ENCODE peak calls at places on chromosomes 5 and 9, in ten cellular contexts. One of them, this sample, is unnamed.

GRCh38 chr5:80192507-80193241 is 63.2 kb downstream of the SERINC5 start:
- DNase-seq in Karpas-422: no peak
- DNase-seq in PC-3: no peak
- DNase-seq in neural progenitor cell: peak
- DNase-seq in lower leg skin: no peak
- DNase-seq in ovary: peak
- DNase-seq in tibial artery: no peak
- DNase-seq in astrocyte of the spinal cord: no peak
- DNase-seq in GM06990: no peak
- DNase-seq in fibroblast of lung: no peak
- DNase-seq in this sample: no peak

GRCh38 chr9:80175286-80175906 is 603.6 kb downstream of the TLE4 start:
- DNase-seq in astrocyte of the spinal cord: peak
- DNase-seq in tibial artery: no peak
- DNase-seq in neural progenitor cell: peak
- DNase-seq in fibroblast of lung: peak
- DNase-seq in Karpas-422: peak
- DNase-seq in GM06990: no peak
- DNase-seq in lower leg skin: no peak
- DNase-seq in ovary: no peak
- DNase-seq in PC-3: peak
- DNase-seq in this sample: no peak

GRCh38 chr9:70044450-70045307 is 1.0 kb downstream of the MAMDC2 start:
- DNase-seq in lower leg skin: no peak
- DNase-seq in neural progenitor cell: peak
- DNase-seq in ovary: peak
- DNase-seq in GM06990: no peak
- DNase-seq in fibroblast of lung: peak
- DNase-seq in tibial artery: no peak
- DNase-seq in Karpas-422: no peak
- DNase-seq in PC-3: no peak
- DNase-seq in astrocyte of the spinal cord: peak
- DNase-seq in this sample: peak

GRCh38 chr5:33997331-33997983 is 10.4 kb downstream of the AMACR start:
- DNase-seq in tibial artery: peak
- DNase-seq in PC-3: peak
- DNase-seq in ovary: peak
- DNase-seq in neural progenitor cell: peak
- DNase-seq in Karpas-422: peak
- DNase-seq in fibroblast of lung: peak
- DNase-seq in lower leg skin: peak
- DNase-seq in astrocyte of the spinal cord: peak
- DNase-seq in GM06990: no peak
- DNase-seq in this sample: peak

GRCh38 chr5:80275347-80275746 is 19.5 kb upstream of the SERINC5 start:
- DNase-seq in GM06990: no peak
- DNase-seq in astrocyte of the spinal cord: peak
- DNase-seq in Karpas-422: peak
- DNase-seq in neural progenitor cell: peak
- DNase-seq in lower leg skin: no peak
- DNase-seq in tibial artery: no peak
- DNase-seq in ovary: no peak
- DNase-seq in PC-3: peak
- DNase-seq in fibroblast of lung: peak
- DNase-seq in this sample: no peak

GRCh38 chr9:16267336-16268036 is 603.0 kb downstream of the BNC2 start:
- DNase-seq in fibroblast of lung: peak
- DNase-seq in lower leg skin: no peak
- DNase-seq in tibial artery: no peak
- DNase-seq in ovary: no peak
- DNase-seq in GM06990: no peak
- DNase-seq in neural progenitor cell: no peak
- DNase-seq in PC-3: peak
- DNase-seq in Karpas-422: no peak
- DNase-seq in astrocyte of the spinal cord: peak
- DNase-seq in this sample: no peak

GRCh38 chr9:113654605-113655193 is 191.2 kb downstream of the RGS3 start:
- DNase-seq in GM06990: no peak
- DNase-seq in Karpas-422: no peak
- DNase-seq in lower leg skin: no peak
- DNase-seq in PC-3: no peak
- DNase-seq in fibroblast of lung: peak
- DNase-seq in ovary: peak
- DNase-seq in astrocyte of the spinal cord: no peak
- DNase-seq in neural progenitor cell: no peak
- DNase-seq in tibial artery: no peak
- DNase-seq in this sample: peak

GRCh38 chr5:52787600-52788504 is at the start of the genes ITGA1 and PELO:
- DNase-seq in PC-3: peak
- DNase-seq in astrocyte of the spinal cord: peak
- DNase-seq in Karpas-422: no peak
- DNase-seq in fibroblast of lung: peak
- DNase-seq in lower leg skin: peak
- DNase-seq in ovary: peak
- DNase-seq in GM06990: peak
- DNase-seq in neural progenitor cell: peak
- DNase-seq in tibial artery: peak
- DNase-seq in this sample: peak

GRCh38 chr5:136174021-136174659 is 18.8 kb downstream of the SMIM32 start:
- DNase-seq in PC-3: peak
- DNase-seq in tibial artery: no peak
- DNase-seq in GM06990: peak
- DNase-seq in fibroblast of lung: peak
- DNase-seq in Karpas-422: peak
- DNase-seq in astrocyte of the spinal cord: peak
- DNase-seq in lower leg skin: no peak
- DNase-seq in ovary: no peak
- DNase-seq in neural progenitor cell: peak
- DNase-seq in this sample: no peak

GRCh38 chr5:151683936-151684586 is 2.7 kb downstream of the SPARC start:
- DNase-seq in Karpas-422: no peak
- DNase-seq in fibroblast of lung: peak
- DNase-seq in neural progenitor cell: no peak
- DNase-seq in ovary: no peak
- DNase-seq in PC-3: no peak
- DNase-seq in tibial artery: peak
- DNase-seq in lower leg skin: no peak
- DNase-seq in astrocyte of the spinal cord: no peak
- DNase-seq in GM06990: no peak
- DNase-seq in this sample: no peak

GRCh38 chr5:151684690-151685361 is 1.9 kb downstream of the SPARC start:
- DNase-seq in PC-3: peak
- DNase-seq in Karpas-422: peak
- DNase-seq in fibroblast of lung: peak
- DNase-seq in GM06990: no peak
- DNase-seq in tibial artery: peak
- DNase-seq in neural progenitor cell: peak
- DNase-seq in lower leg skin: peak
- DNase-seq in ovary: peak
- DNase-seq in astrocyte of the spinal cord: peak
- DNase-seq in this sample: peak

GRCh38 chr5:151688406-151688805 is 1.7 kb upstream of the SPARC start:
- DNase-seq in fibroblast of lung: no peak
- DNase-seq in PC-3: no peak
- DNase-seq in Karpas-422: no peak
- DNase-seq in tibial artery: peak
- DNase-seq in astrocyte of the spinal cord: no peak
- DNase-seq in ovary: no peak
- DNase-seq in lower leg skin: no peak
- DNase-seq in GM06990: no peak
- DNase-seq in neural progenitor cell: no peak
- DNase-seq in this sample: peak

GRCh38 chr5:151685749-151686672 is 704 bp downstream of the SPARC start:
- DNase-seq in lower leg skin: no peak
- DNase-seq in PC-3: no peak
- DNase-seq in GM06990: no peak
- DNase-seq in Karpas-422: no peak
- DNase-seq in tibial artery: no peak
- DNase-seq in fibroblast of lung: peak
- DNase-seq in neural progenitor cell: peak
- DNase-seq in astrocyte of the spinal cord: no peak
- DNase-seq in ovary: no peak
- DNase-seq in this sample: no peak

DNA sequence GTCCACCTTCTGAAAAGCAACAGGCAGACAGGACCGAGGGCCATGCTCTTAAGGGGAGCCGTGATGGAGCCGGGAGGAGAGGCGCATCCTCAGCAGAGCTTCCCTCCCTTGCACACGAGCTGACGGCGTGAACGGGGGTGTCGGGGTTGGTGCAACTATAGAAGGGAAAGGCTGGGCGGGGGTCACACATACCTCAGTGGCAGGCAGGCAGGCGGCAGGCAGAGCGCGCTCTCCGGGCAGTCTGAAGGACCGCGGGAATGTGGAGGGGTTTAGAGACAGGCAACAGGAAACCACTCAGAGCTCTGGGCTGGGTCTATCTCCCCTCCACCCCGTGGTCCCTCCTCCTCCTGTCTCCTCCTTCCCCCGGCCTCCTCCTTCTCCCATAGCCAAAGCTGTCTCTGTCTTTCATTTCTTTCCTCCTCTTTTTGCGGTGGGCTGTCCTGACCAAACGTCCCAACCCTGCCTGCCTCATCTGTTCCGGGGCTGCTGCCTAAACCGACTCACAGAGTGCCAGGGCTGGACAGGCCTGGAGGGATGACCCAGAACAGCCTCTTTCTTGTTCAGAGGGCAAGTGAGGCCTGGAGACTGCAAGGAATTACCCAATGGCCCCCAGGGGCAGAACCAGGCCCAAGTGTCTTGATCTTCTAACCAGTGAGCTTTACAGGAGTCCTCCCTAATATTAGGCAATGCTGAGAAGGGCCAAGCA is at the start of gene SPARC:
- DNase-seq in neural progenitor cell: peak
- DNase-seq in ovary: peak
- DNase-seq in tibial artery: peak
- DNase-seq in fibroblast of lung: peak
- DNase-seq in PC-3: no peak
- DNase-seq in lower leg skin: peak
- DNase-seq in GM06990: peak
- DNase-seq in Karpas-422: no peak
- DNase-seq in astrocyte of the spinal cord: peak
- DNase-seq in this sample: peak
- H3K4me3 ChIP-seq in neural progenitor cell: peak
- H3K4me3 ChIP-seq in ovary: peak
- H3K4me3 ChIP-seq in tibial artery: peak
- H3K4me3 ChIP-seq in fibroblast of lung: peak
- H3K4me3 ChIP-seq in PC-3: no peak
- H3K4me3 ChIP-seq in lower leg skin: peak
- H3K4me3 ChIP-seq in GM06990: peak
- H3K4me3 ChIP-seq in Karpas-422: no peak
- H3K4me3 ChIP-seq in astrocyte of the spinal cord: peak
- H3K4me3 ChIP-seq in this sample: peak

GRCh38 chr5:181205735-181206401 is 872 bp upstream of the TRIM7 start:
- DNase-seq in Karpas-422: no peak
- DNase-seq in ovary: peak
- DNase-seq in PC-3: no peak
- DNase-seq in tibial artery: no peak
- DNase-seq in lower leg skin: no peak
- DNase-seq in neural progenitor cell: peak
- DNase-seq in astrocyte of the spinal cord: no peak
- DNase-seq in fibroblast of lung: peak
- DNase-seq in GM06990: no peak
- DNase-seq in this sample: no peak
- H3K4me3 ChIP-seq in Karpas-422: peak
- H3K4me3 ChIP-seq in ovary: peak
- H3K4me3 ChIP-seq in PC-3: peak
- H3K4me3 ChIP-seq in tibial artery: peak
- H3K4me3 ChIP-seq in lower leg skin: no peak
- H3K4me3 ChIP-seq in neural progenitor cell: peak
- H3K4me3 ChIP-seq in astrocyte of the spinal cord: peak
- H3K4me3 ChIP-seq in fibroblast of lung: peak
- H3K4me3 ChIP-seq in GM06990: peak
- H3K4me3 ChIP-seq in this sample: peak

DNA sequence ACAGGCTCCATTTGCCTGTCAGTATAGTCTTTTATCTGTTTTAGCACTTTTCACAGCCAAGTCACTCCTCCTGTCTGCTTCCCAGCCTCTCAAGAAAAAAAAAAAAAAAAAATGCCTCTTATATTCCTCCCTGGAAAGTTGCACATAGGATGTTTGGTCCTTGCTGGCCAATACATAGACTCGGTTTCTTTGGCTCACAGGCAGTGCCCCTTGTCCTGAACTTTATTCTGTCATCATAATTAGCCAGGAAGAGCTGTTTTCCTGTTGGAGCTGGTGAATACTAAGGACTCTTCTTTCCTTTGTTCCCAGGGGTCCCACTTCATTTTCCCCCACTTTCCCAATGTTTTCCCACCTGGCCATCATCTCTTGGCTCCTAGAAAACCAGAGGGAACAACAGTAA is 191.2 kb downstream of the NR3C1 start:
- DNase-seq in GM06990: no peak
- DNase-seq in astrocyte of the spinal cord: no peak
- DNase-seq in fibroblast of lung: no peak
- DNase-seq in Karpas-422: no peak
- DNase-seq in PC-3: no peak
- DNase-seq in tibial artery: no peak
- DNase-seq in lower leg skin: no peak
- DNase-seq in ovary: no peak
- DNase-seq in neural progenitor cell: no peak
- DNase-seq in this sample: no peak
- H3K4me3 ChIP-seq in GM06990: no peak
- H3K4me3 ChIP-seq in astrocyte of the spinal cord: no peak
- H3K4me3 ChIP-seq in fibroblast of lung: no peak
- H3K4me3 ChIP-seq in Karpas-422: no peak
- H3K4me3 ChIP-seq in PC-3: no peak
- H3K4me3 ChIP-seq in tibial artery: no peak
- H3K4me3 ChIP-seq in lower leg skin: no peak
- H3K4me3 ChIP-seq in ovary: no peak
- H3K4me3 ChIP-seq in neural progenitor cell: no peak
- H3K4me3 ChIP-seq in this sample: no peak

GRCh38 chr9:20684035-20684864 is at the start of gene FOCAD:
- DNase-seq in GM06990: peak
- DNase-seq in neural progenitor cell: peak
- DNase-seq in astrocyte of the spinal cord: peak
- DNase-seq in lower leg skin: peak
- DNase-seq in tibial artery: peak
- DNase-seq in fibroblast of lung: peak
- DNase-seq in Karpas-422: peak
- DNase-seq in PC-3: peak
- DNase-seq in ovary: peak
- DNase-seq in this sample: peak

GRCh38 chr9:20689833-20690232 is 5.8 kb downstream of the FOCAD start:
- DNase-seq in Karpas-422: no peak
- DNase-seq in ovary: no peak
- DNase-seq in tibial artery: no peak
- DNase-seq in GM06990: no peak
- DNase-seq in fibroblast of lung: no peak
- DNase-seq in neural progenitor cell: no peak
- DNase-seq in astrocyte of the spinal cord: no peak
- DNase-seq in lower leg skin: no peak
- DNase-seq in PC-3: no peak
- DNase-seq in this sample: no peak

GRCh38 chr9:20683351-20684034 is 566 bp upstream of the FOCAD start:
- DNase-seq in PC-3: peak
- DNase-seq in tibial artery: peak
- DNase-seq in lower leg skin: peak
- DNase-seq in Karpas-422: peak
- DNase-seq in ovary: peak
- DNase-seq in neural progenitor cell: peak
- DNase-seq in fibroblast of lung: peak
- DNase-seq in GM06990: no peak
- DNase-seq in astrocyte of the spinal cord: peak
- DNase-seq in this sample: peak

GRCh38 chr9:20684865-20685696 is 1.0 kb downstream of the FOCAD start:
- DNase-seq in neural progenitor cell: no peak
- DNase-seq in lower leg skin: no peak
- DNase-seq in Karpas-422: no peak
- DNase-seq in PC-3: peak
- DNase-seq in ovary: no peak
- DNase-seq in fibroblast of lung: peak
- DNase-seq in tibial artery: no peak
- DNase-seq in GM06990: no peak
- DNase-seq in astrocyte of the spinal cord: peak
- DNase-seq in this sample: no peak

GRCh38 chr9:20685769-20686168 is 1.7 kb downstream of the FOCAD start:
- DNase-seq in Karpas-422: no peak
- DNase-seq in ovary: no peak
- DNase-seq in tibial artery: no peak
- DNase-seq in GM06990: no peak
- DNase-seq in PC-3: no peak
- DNase-seq in lower leg skin: no peak
- DNase-seq in fibroblast of lung: no peak
- DNase-seq in neural progenitor cell: no peak
- DNase-seq in astrocyte of the spinal cord: no peak
- DNase-seq in this sample: no peak
- H3K4me3 ChIP-seq in Karpas-422: no peak
- H3K4me3 ChIP-seq in ovary: no peak
- H3K4me3 ChIP-seq in tibial artery: no peak
- H3K4me3 ChIP-seq in GM06990: no peak
- H3K4me3 ChIP-seq in PC-3: peak
- H3K4me3 ChIP-seq in lower leg skin: no peak
- H3K4me3 ChIP-seq in fibroblast of lung: peak
- H3K4me3 ChIP-seq in neural progenitor cell: no peak
- H3K4me3 ChIP-seq in astrocyte of the spinal cord: no peak
- H3K4me3 ChIP-seq in this sample: peak

This sample was measured in coronary artery.